ENCODE peak calls at places on chromosomes 16 and 17, in six cellular contexts. K is lower lobe of right lung; L is gastrocnemius medialis; F is psoas muscle; J is naive thymus-derived CD4-positive, alpha-beta T cell; X is small intestine. N is an unnamed sample.

GRCh38 chr16:14677627-14678026 is 16.5 kb downstream of the PLA2G10 start:
- DNase-seq in L (no peak), J (no peak), F (no peak), K (no peak), X (no peak), N (no peak)

GRCh38 chr16:49859139-49859947 is 3.4 kb upstream of the ZNF423 start:
- DNase-seq in F (peak), K (no peak), X (no peak), L (no peak), J (peak), N (no peak)

GRCh38 chr17:55366020-55366481 is 55.6 kb downstream of the MMD start:
- DNase-seq in L (no peak), X (no peak), F (no peak), K (no peak), J (no peak), N (no peak)

GRCh38 chr16:48881272-48881671 is 271.3 kb upstream of the N4BP1 start:
- DNase-seq in X (no peak), L (no peak), K (no peak), F (no peak), J (no peak), N (no peak)

GRCh38 chr17:40545660-40546059 is 19.6 kb downstream of the CCR7 start:
- DNase-seq in X (no peak), J (peak), F (no peak), L (no peak), K (no peak), N (no peak)

GRCh38 chr17:32126746-32127145 is 15.6 kb upstream of the RHOT1 start:
- DNase-seq in F (no peak), K (no peak), J (no peak), X (no peak), L (no peak), N (no peak)

GRCh38 chr16:62692685-62693084 is 656.4 kb upstream of the CDH8 start:
- DNase-seq in J (no peak), F (no peak), K (no peak), L (no peak), X (no peak), N (no peak)

GRCh38 chr17:71084219-71084618 is 914.9 kb downstream of the KCNJ2 start:
- DNase-seq in X (peak), K (peak), L (no peak), J (no peak), F (no peak), N (no peak)

GRCh38 chr16:31393056-31393455 is at the start of gene ITGAD:
- DNase-seq in J (no peak), K (no peak), X (no peak), F (no peak), L (no peak), N (no peak)

GRCh38 chr16:7140899-7141298 is 191.7 kb upstream of the RBFOX1 start:
- DNase-seq in F (no peak), K (no peak), L (no peak), J (no peak), X (no peak), N (no peak)

GRCh38 chr16:9042533-9042932 is 48.9 kb upstream of the HAPSTR1 start:
- DNase-seq in L (no peak), J (no peak), K (no peak), F (no peak), X (no peak), N (no peak)

GRCh38 chr16:69532761-69533459 is 32.9 kb upstream of the NFAT5 start:
- DNase-seq in F (no peak), X (no peak), K (no peak), J (no peak), L (no peak), N (no peak)

GRCh38 chr16:69537706-69538080 is 28.1 kb upstream of the NFAT5 start:
- DNase-seq in J (no peak), K (no peak), F (no peak), X (no peak), L (no peak), N (no peak)

GRCh38 chr16:69534720-69535119 is 31.0 kb upstream of the NFAT5 start:
- DNase-seq in K (no peak), X (no peak), J (no peak), F (no peak), L (no peak), N (no peak)

GRCh38 chr16:69531988-69532387 is 33.8 kb upstream of the NFAT5 start:
- DNase-seq in L (no peak), K (no peak), J (no peak), F (no peak), X (no peak), N (no peak)

DNA sequence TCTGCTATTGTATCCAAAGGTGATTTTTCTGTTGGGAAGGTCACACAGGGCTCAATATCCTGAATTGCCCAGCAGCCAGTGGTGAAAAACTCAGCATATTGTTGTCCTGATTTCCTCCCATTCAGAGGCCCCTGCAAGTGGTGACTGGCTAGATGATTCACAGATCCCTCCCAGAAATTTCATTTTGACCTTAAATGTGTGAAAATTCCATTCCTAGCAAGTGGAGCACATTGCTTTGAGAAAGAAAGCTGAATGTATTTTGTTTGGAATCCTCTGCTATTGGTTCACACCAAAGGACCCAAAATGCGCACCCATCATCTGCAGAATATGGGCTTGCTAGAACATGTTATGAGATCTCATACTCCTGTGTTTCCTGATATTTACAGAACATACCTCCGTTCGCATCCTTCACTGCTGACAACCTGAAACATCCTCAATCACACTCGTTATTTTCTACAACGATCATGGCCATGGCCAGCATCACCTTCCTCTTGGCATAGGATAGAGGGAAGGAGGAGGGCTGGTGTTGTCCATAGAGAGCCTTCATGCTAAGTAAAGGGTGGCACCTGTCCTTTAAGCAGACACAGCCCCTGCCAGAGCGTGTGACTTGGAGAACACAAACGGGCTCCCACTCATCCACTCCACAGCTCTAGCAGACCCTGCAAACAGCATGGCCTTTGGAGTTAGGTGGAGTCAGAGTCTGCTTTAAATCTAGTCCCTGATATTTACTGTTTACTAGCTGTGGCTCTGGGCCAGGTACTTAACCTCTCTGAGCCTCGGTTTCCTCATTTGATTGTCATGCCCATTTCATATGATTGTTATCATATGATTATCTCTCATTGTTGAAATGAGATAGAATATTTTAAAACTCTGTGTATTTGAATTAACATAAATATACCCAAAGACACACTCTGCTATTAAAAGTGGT is 30.4 kb upstream of the NFAT5 start:
- DNase-seq in X (no peak), F (no peak), J (no peak), L (no peak), K (no peak), N (no peak)
- H3K27ac ChIP-seq in X (no peak), F (no peak), J (no peak), L (no peak), K (no peak), N (no peak)

DNA sequence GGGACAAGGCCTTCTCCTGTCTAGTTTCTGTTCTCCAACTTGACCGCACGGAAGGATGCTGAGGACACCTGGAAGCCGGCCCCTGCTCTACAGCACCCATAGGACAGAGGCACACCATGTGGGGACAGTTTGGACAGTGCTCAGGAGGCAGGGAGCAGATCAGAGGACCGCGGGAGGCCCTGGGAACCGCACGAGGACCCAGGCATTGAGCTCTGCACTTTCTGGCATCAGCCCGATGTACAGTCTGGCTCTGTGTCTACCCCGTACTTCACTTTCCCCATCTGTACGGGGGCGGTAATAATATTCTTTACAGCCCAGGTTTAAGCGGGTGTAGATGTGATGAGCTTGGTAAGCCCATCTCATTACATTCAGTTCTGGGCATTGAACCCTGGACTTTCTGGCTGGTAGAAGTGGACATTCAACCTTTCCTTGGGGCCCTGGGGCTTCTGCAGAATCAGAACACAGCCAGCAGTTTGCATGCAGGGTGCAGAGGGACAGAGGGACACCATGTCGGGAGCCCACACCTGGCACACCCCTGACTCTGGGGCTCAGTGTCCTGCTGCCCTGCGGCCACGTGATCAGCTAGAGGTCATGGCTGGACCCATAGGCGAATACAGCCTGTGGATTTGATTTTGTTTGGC is 258.7 kb downstream of the SEC14L1 start:
- DNase-seq in F (no peak), X (no peak), J (no peak), K (no peak), L (no peak), N (no peak)
- H3K27ac ChIP-seq in F (peak), X (no peak), J (peak), K (peak), L (peak), N (peak)

DNA sequence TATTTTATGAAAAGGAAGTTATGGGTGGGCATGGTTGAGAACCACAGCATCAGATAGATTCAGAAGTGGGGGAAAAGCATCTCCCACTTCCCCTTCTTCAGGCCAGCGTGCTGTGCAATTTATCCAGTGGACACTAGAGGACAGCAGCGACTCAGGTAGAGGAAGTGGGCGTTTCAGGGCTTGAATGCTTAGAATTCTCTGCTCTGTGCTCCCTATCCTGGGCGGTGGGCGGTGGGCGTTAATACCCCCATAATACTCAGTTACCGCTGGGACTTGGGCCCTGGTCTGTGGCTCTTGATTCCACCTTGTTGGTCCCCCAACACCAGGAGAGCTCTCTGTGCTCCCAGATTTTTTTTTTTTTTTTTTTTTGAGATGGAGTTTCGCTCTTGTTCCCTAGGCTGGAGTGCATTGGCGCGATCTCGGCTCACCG is 3.7 kb upstream of the LYZL6 start:
- DNase-seq in J (peak), X (peak), K (no peak), L (no peak), F (no peak), N (peak)
- H3K27ac ChIP-seq in J (no peak), X (no peak), K (no peak), L (no peak), F (no peak), N (no peak)

DNA sequence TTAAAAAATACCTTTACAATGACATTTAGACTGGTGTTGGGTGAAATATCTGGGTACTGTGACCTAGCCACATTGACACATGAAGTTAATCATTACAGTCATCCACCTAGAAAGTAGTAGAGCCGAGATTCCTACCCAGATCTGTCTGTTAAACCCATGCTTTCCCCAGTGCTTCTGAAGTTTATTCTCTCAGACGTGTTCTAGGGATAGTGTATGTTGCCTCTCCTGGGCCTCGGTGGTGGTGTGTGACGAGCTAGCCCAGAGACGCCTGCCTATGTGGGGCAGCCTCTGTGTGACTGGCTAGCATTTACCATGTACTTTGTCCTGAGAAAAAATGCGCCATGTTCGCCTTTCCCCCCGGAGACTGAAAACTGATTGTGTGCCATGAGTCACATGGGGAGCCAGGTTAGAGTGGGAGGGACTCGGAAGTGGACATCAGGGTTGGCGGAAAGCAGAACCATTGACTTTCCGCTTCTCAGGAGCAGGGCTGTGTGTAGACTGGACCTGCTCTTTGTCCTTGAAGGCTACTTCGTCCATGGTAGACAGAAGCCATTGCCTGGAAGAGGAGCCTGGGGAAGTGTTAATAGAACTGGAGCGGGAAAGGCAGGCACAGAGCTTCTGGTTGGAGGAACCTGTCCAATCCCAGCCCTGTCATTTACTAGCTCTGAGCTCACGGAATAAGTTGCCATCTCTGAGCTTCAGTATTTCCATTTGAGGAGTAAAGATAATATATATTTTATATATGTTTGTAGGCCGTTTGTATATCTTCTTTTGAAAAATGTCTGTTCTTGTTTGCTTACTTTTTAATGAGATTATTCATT is 235.5 kb downstream of the SNX29 start:
- DNase-seq in X (peak), J (no peak), K (no peak), F (no peak), L (no peak), N (no peak)
- H3K27ac ChIP-seq in X (peak), J (no peak), K (no peak), F (no peak), L (no peak), N (no peak)

GRCh38 chr16:56106527-56106926 is 84.8 kb upstream of the GNAO1 start:
- DNase-seq in L (no peak), J (no peak), F (no peak), K (no peak), X (no peak), N (no peak)

GRCh38 chr16:56101480-56101879 is 89.8 kb upstream of the GNAO1 start:
- DNase-seq in K (no peak), X (no peak), L (no peak), F (no peak), J (no peak), N (no peak)

GRCh38 chr16:56107944-56108583 is 83.2 kb upstream of the GNAO1 start:
- DNase-seq in J (no peak), F (no peak), K (no peak), X (no peak), L (no peak), N (no peak)

DNA sequence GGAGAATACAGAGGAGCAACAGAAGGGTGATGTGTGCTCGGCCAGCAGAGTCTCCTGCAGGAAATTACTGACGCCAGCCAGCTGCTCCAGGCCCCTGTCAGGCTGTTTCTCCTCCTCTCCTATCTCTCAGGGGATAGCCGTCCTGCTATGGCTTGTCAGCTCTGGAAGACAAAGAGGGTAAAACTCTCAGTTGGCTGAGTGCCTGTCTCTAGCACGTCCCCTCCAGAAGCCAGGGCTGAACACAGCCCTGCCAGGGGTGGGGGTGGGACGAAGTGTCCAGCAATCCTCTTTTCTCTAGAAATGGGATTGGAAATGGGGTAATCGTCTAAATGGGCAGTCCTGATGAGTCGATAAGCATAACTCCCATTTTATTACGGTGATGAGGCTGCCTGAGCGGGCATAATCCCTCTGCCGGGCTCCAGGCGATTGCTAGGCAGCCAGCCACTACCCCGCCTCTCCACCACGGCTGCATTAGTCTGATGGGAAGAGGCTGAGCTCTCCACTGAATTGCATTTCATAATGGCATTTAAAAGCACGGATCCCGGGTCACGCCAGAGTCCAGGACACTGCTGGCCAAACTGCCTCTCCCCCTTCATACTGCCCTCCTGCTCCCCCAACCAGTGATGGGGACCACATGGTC is 89.0 kb upstream of the GNAO1 start:
- DNase-seq in K (no peak), X (no peak), L (no peak), J (no peak), F (peak), N (no peak)
- H3K27ac ChIP-seq in K (no peak), X (no peak), L (no peak), J (no peak), F (no peak), N (no peak)

DNA sequence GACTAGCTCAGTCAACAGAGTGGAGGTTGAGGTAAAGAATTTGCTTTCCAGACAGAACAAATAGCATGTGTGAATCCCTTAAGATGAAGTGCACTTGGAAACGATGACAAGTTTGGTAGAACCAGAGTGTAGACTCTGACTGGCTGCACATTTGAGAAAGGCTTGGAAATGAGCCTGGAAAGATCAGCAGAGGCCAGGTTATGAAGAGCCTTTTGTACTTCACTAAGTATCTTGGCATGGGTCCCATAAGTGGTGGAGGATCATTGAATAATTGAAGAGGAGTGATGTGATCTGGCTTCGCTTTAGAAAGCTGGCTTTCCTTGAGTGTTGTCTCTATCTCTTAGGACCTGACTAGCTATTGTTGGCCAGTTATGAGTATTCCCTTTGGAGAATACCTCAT is 329.7 kb downstream of the UTP18 start:
- DNase-seq in L (no peak), F (no peak), K (no peak), X (no peak), J (no peak), N (no peak)
- H3K27ac ChIP-seq in L (no peak), F (no peak), K (no peak), X (no peak), J (no peak), N (no peak)

DNA sequence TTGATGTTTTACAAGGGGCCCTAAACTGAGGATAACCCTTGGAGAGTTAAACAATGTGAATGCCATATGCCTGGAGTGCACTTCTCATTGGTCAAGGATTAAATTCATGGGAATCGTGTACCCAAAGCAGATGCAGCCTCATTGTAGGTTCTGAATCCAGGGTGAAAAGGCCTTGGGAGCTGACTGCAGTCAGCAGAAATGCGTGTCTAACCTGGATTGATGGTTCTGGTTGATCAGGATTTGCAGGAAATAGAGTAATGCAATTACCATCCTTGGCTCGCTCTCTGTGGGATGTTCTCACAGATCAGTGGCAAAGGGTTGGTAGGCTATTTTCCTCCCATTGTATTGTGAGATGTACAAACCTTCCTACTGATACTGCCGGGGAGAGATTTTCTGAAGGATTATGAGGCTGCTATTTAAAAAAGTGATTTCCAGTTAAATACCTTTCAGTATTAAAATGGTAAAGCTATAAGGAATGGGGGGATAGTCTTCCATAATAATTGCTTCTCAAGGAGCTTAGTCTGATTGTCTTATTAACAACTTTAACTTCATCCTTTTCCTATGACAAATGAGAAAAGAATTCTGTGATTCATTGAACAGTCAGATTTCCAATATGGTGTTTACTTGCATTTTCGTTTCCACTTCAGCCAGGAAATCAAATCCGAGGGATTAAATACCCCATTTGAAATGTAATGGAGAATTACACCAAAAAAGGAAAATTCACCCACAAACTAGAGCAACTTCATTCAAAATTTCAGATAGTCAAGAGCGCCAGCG is 1028.1 kb upstream of the EEF2KMT start:
- DNase-seq in F (no peak), L (no peak), J (no peak), K (no peak), X (no peak), N (no peak)
- H3K27ac ChIP-seq in F (no peak), L (no peak), J (no peak), K (no peak), X (no peak), N (no peak)